ENCODE peak calls at places on chromosomes 1 and 21, in six cellular contexts. One of them, this sample, is unnamed.

GRCh38 chr21:15517394-15517793 is 212.4 kb upstream of the USP25 start:
- DNase-seq in astrocyte: no peak
- DNase-seq in lower lobe of right lung: no peak
- DNase-seq in nephron progenitor cell: no peak
- DNase-seq in tibial artery: no peak
- DNase-seq in WTC11: no peak
- DNase-seq in this sample: no peak

GRCh38 chr1:20125091-20125490 is 5.8 kb upstream of the PLA2G2D start:
- DNase-seq in tibial artery: no peak
- DNase-seq in WTC11: no peak
- DNase-seq in astrocyte: peak
- DNase-seq in lower lobe of right lung: no peak
- DNase-seq in nephron progenitor cell: no peak
- DNase-seq in this sample: no peak

GRCh38 chr1:58650141-58650540 is 49.7 kb downstream of the MYSM1 start:
- DNase-seq in tibial artery: no peak
- DNase-seq in nephron progenitor cell: no peak
- DNase-seq in WTC11: no peak
- DNase-seq in astrocyte: peak
- DNase-seq in lower lobe of right lung: no peak
- DNase-seq in this sample: peak

GRCh38 chr1:169133801-169134558 is 27.5 kb downstream of the ATP1B1 start:
- DNase-seq in astrocyte: no peak
- DNase-seq in nephron progenitor cell: no peak
- DNase-seq in WTC11: no peak
- DNase-seq in lower lobe of right lung: no peak
- DNase-seq in tibial artery: no peak
- DNase-seq in this sample: no peak

GRCh38 chr1:87117761-87118160 is 203.3 kb downstream of the HS2ST1 start:
- DNase-seq in lower lobe of right lung: no peak
- DNase-seq in tibial artery: no peak
- DNase-seq in WTC11: no peak
- DNase-seq in astrocyte: peak
- DNase-seq in nephron progenitor cell: no peak
- DNase-seq in this sample: no peak

GRCh38 chr1:147534386-147534785 is 6.9 kb upstream of the BCL9 start:
- DNase-seq in WTC11: no peak
- DNase-seq in lower lobe of right lung: no peak
- DNase-seq in nephron progenitor cell: no peak
- DNase-seq in tibial artery: no peak
- DNase-seq in astrocyte: no peak
- DNase-seq in this sample: no peak

GRCh38 chr21:44304041-44304738 is 4.3 kb downstream of the PFKL start:
- DNase-seq in tibial artery: no peak
- DNase-seq in lower lobe of right lung: no peak
- DNase-seq in astrocyte: no peak
- DNase-seq in nephron progenitor cell: no peak
- DNase-seq in WTC11: no peak
- DNase-seq in this sample: no peak

GRCh38 chr21:40902993-40903392 is 56.0 kb upstream of the DSCAM start:
- DNase-seq in lower lobe of right lung: no peak
- DNase-seq in tibial artery: no peak
- DNase-seq in WTC11: no peak
- DNase-seq in astrocyte: no peak
- DNase-seq in nephron progenitor cell: no peak
- DNase-seq in this sample: no peak

GRCh38 chr1:55062801-55063561 is 23.6 kb downstream of the PCSK9 start:
- DNase-seq in tibial artery: no peak
- DNase-seq in nephron progenitor cell: no peak
- DNase-seq in WTC11: no peak
- DNase-seq in astrocyte: no peak
- DNase-seq in lower lobe of right lung: no peak
- DNase-seq in this sample: no peak

GRCh38 chr1:40391688-40392145 is 18.2 kb downstream of the SMAP2 start:
- DNase-seq in WTC11: no peak
- DNase-seq in tibial artery: no peak
- DNase-seq in lower lobe of right lung: no peak
- DNase-seq in astrocyte: no peak
- DNase-seq in nephron progenitor cell: no peak
- DNase-seq in this sample: no peak

GRCh38 chr1:201059871-201060555 is 36.5 kb upstream of the KIF21B start:
- DNase-seq in astrocyte: no peak
- DNase-seq in WTC11: no peak
- DNase-seq in tibial artery: no peak
- DNase-seq in lower lobe of right lung: no peak
- DNase-seq in nephron progenitor cell: no peak
- DNase-seq in this sample: no peak

GRCh38 chr21:34890724-34891609 is 158.1 kb downstream of the RUNX1 start:
- DNase-seq in nephron progenitor cell: peak
- DNase-seq in WTC11: peak
- DNase-seq in tibial artery: peak
- DNase-seq in astrocyte: peak
- DNase-seq in lower lobe of right lung: peak
- DNase-seq in this sample: no peak

GRCh38 chr1:32765561-32766327 is 51.4 kb downstream of the YARS1 start:
- DNase-seq in astrocyte: no peak
- DNase-seq in WTC11: peak
- DNase-seq in lower lobe of right lung: peak
- DNase-seq in nephron progenitor cell: peak
- DNase-seq in tibial artery: no peak
- DNase-seq in this sample: no peak

GRCh38 chr1:9753121-9753531 is 70.6 kb downstream of the CLSTN1 start:
- DNase-seq in WTC11: no peak
- DNase-seq in nephron progenitor cell: no peak
- DNase-seq in tibial artery: no peak
- DNase-seq in lower lobe of right lung: no peak
- DNase-seq in astrocyte: peak
- DNase-seq in this sample: peak

GRCh38 chr1:40855513-40855912 is 6.7 kb downstream of the CITED4 start:
- DNase-seq in lower lobe of right lung: no peak
- DNase-seq in nephron progenitor cell: peak
- DNase-seq in astrocyte: no peak
- DNase-seq in tibial artery: no peak
- DNase-seq in WTC11: peak
- DNase-seq in this sample: no peak

GRCh38 chr1:230303069-230303468 is 123.1 kb downstream of the PGBD5 start:
- DNase-seq in WTC11: no peak
- DNase-seq in astrocyte: no peak
- DNase-seq in lower lobe of right lung: no peak
- DNase-seq in nephron progenitor cell: no peak
- DNase-seq in tibial artery: no peak
- DNase-seq in this sample: no peak
- TF ChIP-seq CTCF in WTC11: no peak
- TF ChIP-seq CTCF in astrocyte: no peak
- TF ChIP-seq CTCF in lower lobe of right lung: no peak
- TF ChIP-seq CTCF in nephron progenitor cell: no peak
- TF ChIP-seq CTCF in tibial artery: no peak
- TF ChIP-seq CTCF in this sample: no peak

DNA sequence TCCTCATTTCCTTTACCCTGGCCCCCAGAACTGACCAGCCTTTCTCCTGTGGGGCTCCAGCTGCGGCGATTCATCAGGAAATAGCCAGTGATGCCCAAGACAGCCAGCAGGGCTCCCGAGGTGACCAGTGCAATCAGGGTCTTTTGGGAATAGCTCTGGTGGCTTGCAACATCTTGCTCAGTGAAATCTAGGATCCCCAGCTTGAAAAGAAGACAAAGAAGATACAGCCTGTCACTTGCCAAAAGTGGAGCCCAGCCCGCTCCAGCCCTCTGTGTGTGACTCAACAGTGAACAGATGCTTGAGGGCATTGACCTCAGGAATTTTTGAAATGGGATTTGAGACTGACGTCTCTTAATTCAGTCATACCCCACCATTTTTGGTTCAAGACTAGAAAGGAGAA is 22.3 kb downstream of the CD34 start:
- DNase-seq in lower lobe of right lung: no peak
- DNase-seq in WTC11: no peak
- DNase-seq in tibial artery: no peak
- DNase-seq in nephron progenitor cell: no peak
- DNase-seq in astrocyte: peak
- DNase-seq in this sample: peak
- TF ChIP-seq CTCF in lower lobe of right lung: no peak
- TF ChIP-seq CTCF in WTC11: no peak
- TF ChIP-seq CTCF in tibial artery: no peak
- TF ChIP-seq CTCF in nephron progenitor cell: no peak
- TF ChIP-seq CTCF in astrocyte: no peak
- TF ChIP-seq CTCF in this sample: peak

DNA sequence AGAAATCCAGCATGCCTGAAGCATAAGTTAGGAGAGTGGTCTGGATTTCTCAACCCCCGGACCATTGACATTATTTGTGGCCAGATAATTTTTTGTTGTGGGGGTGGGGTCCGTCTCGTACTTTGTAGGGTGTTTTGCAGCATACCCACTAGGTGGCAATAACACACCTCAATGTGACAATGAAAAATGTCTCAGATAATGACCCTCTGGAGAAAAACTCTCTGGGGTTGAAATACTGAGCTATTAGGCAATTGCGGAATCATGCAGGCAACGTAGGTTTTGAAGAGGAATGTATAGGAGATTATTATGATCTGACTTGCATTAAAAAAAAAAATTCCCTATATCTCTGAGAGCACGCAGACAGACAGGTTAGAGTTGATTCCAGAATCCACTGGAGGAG is 25.3 kb upstream of the RRP15 start:
- DNase-seq in tibial artery: no peak
- DNase-seq in nephron progenitor cell: peak
- DNase-seq in WTC11: no peak
- DNase-seq in astrocyte: no peak
- DNase-seq in lower lobe of right lung: no peak
- DNase-seq in this sample: no peak
- TF ChIP-seq CTCF in tibial artery: no peak
- TF ChIP-seq CTCF in nephron progenitor cell: peak
- TF ChIP-seq CTCF in WTC11: peak
- TF ChIP-seq CTCF in astrocyte: peak
- TF ChIP-seq CTCF in lower lobe of right lung: peak
- TF ChIP-seq CTCF in this sample: peak

DNA sequence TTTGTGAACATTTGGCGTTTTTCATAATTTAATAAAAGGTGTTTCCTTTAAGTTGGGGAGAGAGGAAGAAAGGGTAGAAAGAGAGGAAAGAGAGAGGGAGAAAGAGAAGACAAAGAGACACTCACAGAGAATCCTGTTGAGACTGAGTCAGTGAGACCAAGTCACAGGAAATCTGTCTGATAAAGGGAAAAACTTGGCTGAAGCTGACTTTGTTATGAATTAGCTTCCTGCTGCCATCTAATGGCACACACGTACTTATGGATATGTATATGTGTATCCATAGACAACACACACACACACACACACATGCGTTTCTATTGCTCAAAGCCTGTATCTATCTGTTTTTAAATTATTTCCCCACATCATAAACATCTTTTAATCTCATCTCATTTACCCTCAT is 42.5 kb upstream of the DISC1 start:
- DNase-seq in nephron progenitor cell: no peak
- DNase-seq in tibial artery: no peak
- DNase-seq in WTC11: no peak
- DNase-seq in astrocyte: peak
- DNase-seq in lower lobe of right lung: no peak
- DNase-seq in this sample: peak
- TF ChIP-seq CTCF in nephron progenitor cell: no peak
- TF ChIP-seq CTCF in tibial artery: no peak
- TF ChIP-seq CTCF in WTC11: no peak
- TF ChIP-seq CTCF in astrocyte: no peak
- TF ChIP-seq CTCF in lower lobe of right lung: no peak
- TF ChIP-seq CTCF in this sample: peak

GRCh38 chr1:12530462-12531168 is 87.4 kb downstream of the DHRS3 start:
- DNase-seq in tibial artery: peak
- DNase-seq in nephron progenitor cell: no peak
- DNase-seq in astrocyte: no peak
- DNase-seq in WTC11: no peak
- DNase-seq in lower lobe of right lung: peak
- DNase-seq in this sample: no peak

GRCh38 chr1:12529640-12530174 is 88.3 kb downstream of the DHRS3 start:
- DNase-seq in lower lobe of right lung: peak
- DNase-seq in astrocyte: no peak
- DNase-seq in WTC11: no peak
- DNase-seq in tibial artery: peak
- DNase-seq in nephron progenitor cell: no peak
- DNase-seq in this sample: no peak

GRCh38 chr1:12528021-12528852 is 89.8 kb downstream of the DHRS3 start:
- DNase-seq in WTC11: no peak
- DNase-seq in lower lobe of right lung: peak
- DNase-seq in astrocyte: peak
- DNase-seq in tibial artery: peak
- DNase-seq in nephron progenitor cell: no peak
- DNase-seq in this sample: peak

GRCh38 chr1:12525311-12526181 is 92.5 kb downstream of the DHRS3 start:
- DNase-seq in lower lobe of right lung: peak
- DNase-seq in astrocyte: no peak
- DNase-seq in tibial artery: peak
- DNase-seq in nephron progenitor cell: no peak
- DNase-seq in WTC11: no peak
- DNase-seq in this sample: no peak

GRCh38 chr1:12527564-12527963 is 90.4 kb downstream of the DHRS3 start:
- DNase-seq in lower lobe of right lung: peak
- DNase-seq in astrocyte: no peak
- DNase-seq in WTC11: no peak
- DNase-seq in tibial artery: peak
- DNase-seq in nephron progenitor cell: no peak
- DNase-seq in this sample: no peak
- TF ChIP-seq CTCF in lower lobe of right lung: no peak
- TF ChIP-seq CTCF in astrocyte: no peak
- TF ChIP-seq CTCF in WTC11: no peak
- TF ChIP-seq CTCF in tibial artery: no peak
- TF ChIP-seq CTCF in nephron progenitor cell: no peak
- TF ChIP-seq CTCF in this sample: no peak

GRCh38 chr21:17660449-17660848 is 47.7 kb upstream of the BTG3 start:
- DNase-seq in astrocyte: peak
- DNase-seq in nephron progenitor cell: no peak
- DNase-seq in lower lobe of right lung: no peak
- DNase-seq in tibial artery: no peak
- DNase-seq in WTC11: no peak
- DNase-seq in this sample: no peak
- TF ChIP-seq CTCF in astrocyte: no peak
- TF ChIP-seq CTCF in nephron progenitor cell: no peak
- TF ChIP-seq CTCF in lower lobe of right lung: no peak
- TF ChIP-seq CTCF in tibial artery: no peak
- TF ChIP-seq CTCF in WTC11: no peak
- TF ChIP-seq CTCF in this sample: no peak

This sample was measured in HFFc6.